ENCODE peak calls at places on chromosomes 5 and 9, in four cellular contexts. One of them, this sample, is unnamed.

GRCh38 chr9:37753489-37754190 is at the start of gene TRMT10B:
- DNase-seq in GM18507: peak; percentile 79
- DNase-seq in ELF-1: peak; percentile 65
- DNase-seq in mesendoderm: peak; percentile 77
- DNase-seq in this sample: peak; percentile 79

GRCh38 chr9:91192379-91192775 is 169.3 kb downstream of the AUH start:
- DNase-seq in GM18507: no peak
- DNase-seq in ELF-1: no peak
- DNase-seq in mesendoderm: no peak
- DNase-seq in this sample: peak; percentile 47

GRCh38 chr5:7629559-7629958 is 221.4 kb downstream of the CFAP90 start:
- DNase-seq in GM18507: no peak
- DNase-seq in ELF-1: no peak
- DNase-seq in mesendoderm: no peak
- DNase-seq in this sample: no peak

GRCh38 chr9:107336718-107337360 is 53.8 kb downstream of the RAD23B start:
- DNase-seq in GM18507: no peak
- DNase-seq in ELF-1: no peak
- DNase-seq in mesendoderm: no peak
- DNase-seq in this sample: no peak

GRCh38 chr5:172188893-172189692 is 1.1 kb upstream of the STK10 start:
- DNase-seq in GM18507: no peak
- DNase-seq in ELF-1: peak; percentile 87
- DNase-seq in mesendoderm: peak; percentile 91
- DNase-seq in this sample: no peak

GRCh38 chr5:15791859-15792258 is 291.9 kb downstream of the FBXL7 start:
- DNase-seq in GM18507: no peak
- DNase-seq in ELF-1: no peak
- DNase-seq in mesendoderm: no peak
- DNase-seq in this sample: no peak

GRCh38 chr9:99360026-99360425 is 137.9 kb downstream of the SEC61B start:
- DNase-seq in GM18507: no peak
- DNase-seq in ELF-1: no peak
- DNase-seq in mesendoderm: no peak
- DNase-seq in this sample: no peak

GRCh38 chr9:108525214-108525613 is 330.6 kb downstream of the ACTL7B start:
- DNase-seq in GM18507: no peak
- DNase-seq in ELF-1: no peak
- DNase-seq in mesendoderm: no peak
- DNase-seq in this sample: no peak

GRCh38 chr9:109640232-109641078 is 139.5 kb upstream of the PALM2AKAP2 start:
- DNase-seq in GM18507: no peak
- DNase-seq in ELF-1: peak; percentile 31
- DNase-seq in mesendoderm: peak; percentile 46
- DNase-seq in this sample: peak; percentile 80

GRCh38 chr5:124660229-124661093 is 86.0 kb downstream of the ZNF608 start:
- DNase-seq in GM18507: no peak
- DNase-seq in ELF-1: peak; percentile 65
- DNase-seq in mesendoderm: peak; percentile 92
- DNase-seq in this sample: peak; percentile 67

GRCh38 chr9:122227576-122227903 is 1.2 kb downstream of the LHX6 start:
- DNase-seq in GM18507: no peak
- DNase-seq in ELF-1: no peak
- DNase-seq in mesendoderm: no peak
- DNase-seq in this sample: no peak

GRCh38 chr5:172052454-172053236 is 46.2 kb upstream of the FBXW11 start:
- DNase-seq in GM18507: no peak
- DNase-seq in ELF-1: no peak
- DNase-seq in mesendoderm: no peak
- DNase-seq in this sample: no peak

GRCh38 chr5:153998768-153999167 is 39.9 kb downstream of the FAM114A2 start:
- DNase-seq in GM18507: no peak
- DNase-seq in ELF-1: no peak
- DNase-seq in mesendoderm: no peak
- DNase-seq in this sample: no peak

GRCh38 chr5:93010626-93011025 is 570.4 kb downstream of the NR2F1-AS1 start:
- DNase-seq in GM18507: no peak
- DNase-seq in ELF-1: no peak
- DNase-seq in mesendoderm: no peak
- DNase-seq in this sample: no peak

GRCh38 chr5:172881691-172882370 is 47.8 kb downstream of the ERGIC1 start:
- DNase-seq in GM18507: peak; percentile 33
- DNase-seq in ELF-1: no peak
- DNase-seq in mesendoderm: no peak
- DNase-seq in this sample: no peak

GRCh38 chr9:112355305-112355953 is 22.0 kb upstream of the PTBP3 start:
- DNase-seq in GM18507: no peak
- DNase-seq in ELF-1: no peak
- DNase-seq in mesendoderm: no peak
- DNase-seq in this sample: no peak

GRCh38 chr9:125558453-125559084 is 148.4 kb downstream of the MAPKAP1 start:
- DNase-seq in GM18507: peak; percentile 50
- DNase-seq in ELF-1: peak; percentile 79
- DNase-seq in mesendoderm: peak; percentile 89
- DNase-seq in this sample: peak; percentile 82

GRCh38 chr5:138844812-138845513 is 30.2 kb downstream of the LRRTM2 start:
- DNase-seq in GM18507: no peak
- DNase-seq in ELF-1: no peak
- DNase-seq in mesendoderm: no peak
- DNase-seq in this sample: no peak

GRCh38 chr5:36887532-36887931 is 11.0 kb downstream of the NIPBL start:
- DNase-seq in GM18507: no peak
- DNase-seq in ELF-1: no peak
- DNase-seq in mesendoderm: no peak
- DNase-seq in this sample: peak; percentile 27

GRCh38 chr5:119323630-119324000 is 32.2 kb upstream of the TNFAIP8 start:
- DNase-seq in GM18507: no peak
- DNase-seq in ELF-1: no peak
- DNase-seq in mesendoderm: peak; percentile 49
- DNase-seq in this sample: peak; percentile 67

GRCh38 chr9:96495341-96495740 is 45.4 kb downstream of the HABP4 start:
- DNase-seq in GM18507: no peak
- DNase-seq in ELF-1: no peak
- DNase-seq in mesendoderm: no peak
- DNase-seq in this sample: no peak

GRCh38 chr9:100206899-100207298 is 107.9 kb downstream of the INVS start:
- DNase-seq in GM18507: no peak
- DNase-seq in ELF-1: no peak
- DNase-seq in mesendoderm: no peak
- DNase-seq in this sample: no peak

GRCh38 chr9:126459546-126459945 is 132.9 kb downstream of the MVB12B start:
- DNase-seq in GM18507: no peak
- DNase-seq in ELF-1: no peak
- DNase-seq in mesendoderm: no peak
- DNase-seq in this sample: no peak

GRCh38 chr9:135992486-135993408 is 31.6 kb upstream of the UBAC1 start:
- DNase-seq in GM18507: no peak
- DNase-seq in ELF-1: peak; percentile 91
- DNase-seq in mesendoderm: peak; percentile 86
- DNase-seq in this sample: peak; percentile 89

GRCh38 chr9:35552376-35552775 is 52.7 kb upstream of the TESK1 start:
- DNase-seq in GM18507: no peak
- DNase-seq in ELF-1: no peak
- DNase-seq in mesendoderm: no peak
- DNase-seq in this sample: no peak

GRCh38 chr5:149320791-149321330 is 24.4 kb upstream of the GRPEL2 start:
- DNase-seq in GM18507: no peak
- DNase-seq in ELF-1: peak; percentile 89
- DNase-seq in mesendoderm: peak; percentile 87
- DNase-seq in this sample: peak; percentile 96

GRCh38 chr9:25505644-25506043 is 172.6 kb downstream of the TUSC1 start:
- DNase-seq in GM18507: no peak
- DNase-seq in ELF-1: no peak
- DNase-seq in mesendoderm: no peak
- DNase-seq in this sample: no peak

GRCh38 chr9:73541923-73542322 is 390.3 kb downstream of the ANXA1 start:
- DNase-seq in GM18507: no peak
- DNase-seq in ELF-1: no peak
- DNase-seq in mesendoderm: no peak
- DNase-seq in this sample: no peak

GRCh38 chr5:159096555-159097460 is 2.9 kb downstream of the EBF1 start:
- DNase-seq in GM18507: no peak
- DNase-seq in ELF-1: peak; percentile 21
- DNase-seq in mesendoderm: peak; percentile 47
- DNase-seq in this sample: no peak

GRCh38 chr9:137300607-137301085 is 1.4 kb downstream of the NRARP start:
- DNase-seq in GM18507: no peak
- DNase-seq in ELF-1: no peak
- DNase-seq in mesendoderm: peak; percentile 74
- DNase-seq in this sample: peak; percentile 60

GRCh38 chr5:55344392-55344992 is 36.7 kb downstream of the MTREX start:
- DNase-seq in GM18507: no peak
- DNase-seq in ELF-1: peak; percentile 18
- DNase-seq in mesendoderm: peak; percentile 65
- DNase-seq in this sample: peak; percentile 64

GRCh38 chr5:2848634-2849033 is 97.2 kb upstream of the IRX2 start:
- DNase-seq in GM18507: no peak
- DNase-seq in ELF-1: peak; percentile 14
- DNase-seq in mesendoderm: peak; percentile 30
- DNase-seq in this sample: no peak

GRCh38 chr5:134247825-134248224 is 22.0 kb upstream of the PPP2CA start:
- DNase-seq in GM18507: no peak
- DNase-seq in ELF-1: peak; percentile 33
- DNase-seq in mesendoderm: peak; percentile 66
- DNase-seq in this sample: no peak

GRCh38 chr9:130155647-130156046 is 16.6 kb upstream of the NCS1 start:
- DNase-seq in GM18507: no peak
- DNase-seq in ELF-1: no peak
- DNase-seq in mesendoderm: no peak
- DNase-seq in this sample: no peak

GRCh38 chr9:115689331-115689730 is 464.3 kb upstream of the PAPPA start:
- DNase-seq in GM18507: no peak
- DNase-seq in ELF-1: no peak
- DNase-seq in mesendoderm: no peak
- DNase-seq in this sample: no peak

GRCh38 chr5:103648086-103648485 is 85.5 kb upstream of the NUDT12 start:
- DNase-seq in GM18507: no peak
- DNase-seq in ELF-1: no peak
- DNase-seq in mesendoderm: peak; percentile 11
- DNase-seq in this sample: peak; percentile 7

GRCh38 chr5:67201897-67202549 is 5.4 kb upstream of the CD180 start:
- DNase-seq in GM18507: no peak
- DNase-seq in ELF-1: no peak
- DNase-seq in mesendoderm: no peak
- DNase-seq in this sample: no peak

GRCh38 chr9:16358751-16359150 is 511.7 kb downstream of the BNC2 start:
- DNase-seq in GM18507: no peak
- DNase-seq in ELF-1: no peak
- DNase-seq in mesendoderm: no peak
- DNase-seq in this sample: no peak

GRCh38 chr9:27564685-27565084 is 8.6 kb downstream of the C9orf72 start:
- DNase-seq in GM18507: no peak
- DNase-seq in ELF-1: no peak
- DNase-seq in mesendoderm: no peak
- DNase-seq in this sample: no peak

This sample was measured in DMS53.